ENCODE peak calls at places on chromosomes 4 and X, in ten cellular contexts. X is A549; T is astrocyte; G is neuronal stem cell; R is H1; P is breast epithelium; V is endodermal cell; U is uterus; Q is ovary; F is CD4-positive, alpha-beta T cell. J is an unnamed sample.

GRCh38 chr4:56139241-56139827 is 190.6 kb downstream of the CEP135 start:
- DNase-seq in V (no peak), P (no peak), U (no peak), G (no peak), Q (no peak), R (no peak), T (no peak), X (no peak), F (no peak), J (peak; percentile 26)

GRCh38 chr4:41655177-41655576 is 93.3 kb downstream of the PHOX2B start:
- DNase-seq in U (no peak), F (no peak), P (no peak), X (no peak), G (no peak), V (no peak), T (peak; percentile 64), Q (no peak), R (no peak), J (peak; percentile 39)

GRCh38 chr4:124019749-124020549 is 623.4 kb downstream of the SPRY1 start:
- DNase-seq in P (no peak), X (no peak), Q (no peak), U (no peak), G (no peak), V (no peak), R (no peak), T (no peak), F (no peak), J (no peak)

GRCh38 chr4:7514281-7514680 is 79.6 kb upstream of the PSAPL1 start:
- DNase-seq in X (no peak), F (no peak), T (no peak), G (no peak), V (no peak), Q (no peak), R (no peak), P (no peak), U (no peak), J (no peak)

GRCh38 chrX:64427787-64428186 is 32.5 kb upstream of the MTMR8 start:
- DNase-seq in V (no peak), P (no peak), G (no peak), F (no peak), U (no peak), R (no peak), T (no peak), Q (no peak), X (no peak), J (no peak)

GRCh38 chr4:37754410-37755185 is 68.4 kb upstream of the RELL1 start:
- DNase-seq in V (no peak), F (no peak), G (no peak), X (no peak), U (no peak), P (no peak), R (no peak), Q (no peak), T (no peak), J (no peak)

GRCh38 chr4:101153653-101154052 is 193.7 kb downstream of the PPP3CA start:
- DNase-seq in Q (no peak), T (no peak), U (no peak), G (no peak), P (no peak), X (no peak), F (no peak), V (no peak), R (no peak), J (no peak)

GRCh38 chr4:24730256-24731001 is 64.9 kb upstream of the SOD3 start:
- DNase-seq in U (peak; percentile 52), G (no peak), Q (no peak), X (no peak), R (no peak), P (no peak), T (peak; percentile 64), V (no peak), F (no peak), J (peak; percentile 93)

GRCh38 chr4:112857461-112857860 is 192.0 kb upstream of the ANK2 start:
- DNase-seq in U (no peak), F (no peak), P (no peak), X (peak; percentile 7), V (no peak), R (no peak), Q (no peak), T (peak; percentile 93), G (no peak), J (peak; percentile 94)

GRCh38 chr4:92303621-92304027 is at the start of gene GRID2:
- DNase-seq in P (no peak), X (peak; percentile 1), V (peak; percentile 91), G (peak; percentile 38), R (no peak), Q (peak; percentile 18), T (peak; percentile 6), F (no peak), U (no peak), J (peak; percentile 6)

GRCh38 chr4:119300388-119301131 is 21.4 kb downstream of the FABP2 start:
- DNase-seq in F (peak; percentile 84), V (peak; percentile 98), U (peak; percentile 93), Q (peak; percentile 93), T (peak; percentile 81), P (peak; percentile 96), R (peak; percentile 79), X (peak; percentile 66), G (peak; percentile 76), J (peak; percentile 97)

GRCh38 chr4:156536661-156537060 is 434.9 kb downstream of the PDGFC start:
- DNase-seq in V (no peak), P (peak; percentile 44), Q (no peak), T (peak; percentile 63), F (no peak), U (peak; percentile 19), X (no peak), G (no peak), R (no peak), J (peak; percentile 61)

GRCh38 chrX:107025538-107025937 is 25.5 kb upstream of the MORC4 start:
- DNase-seq in P (no peak), V (no peak), R (no peak), G (peak; percentile 12), F (no peak), X (peak; percentile 25), T (peak; percentile 2), U (no peak), Q (no peak), J (peak; percentile 48)

GRCh38 chrX:13311560-13311959 is 8.3 kb downstream of the ATXN3L start:
- DNase-seq in G (no peak), V (no peak), T (no peak), X (no peak), R (no peak), U (no peak), Q (no peak), F (no peak), P (no peak), J (no peak)
- H3K27ac ChIP-seq in G (no peak overlapping the region), V (no peak overlapping the region), T (no peak overlapping the region), X (no peak overlapping the region), R (no peak overlapping the region), U (no peak overlapping the region), Q (no peak overlapping the region), F (no peak overlapping the region), P (no peak overlapping the region), J (no peak overlapping the region)

DNA sequence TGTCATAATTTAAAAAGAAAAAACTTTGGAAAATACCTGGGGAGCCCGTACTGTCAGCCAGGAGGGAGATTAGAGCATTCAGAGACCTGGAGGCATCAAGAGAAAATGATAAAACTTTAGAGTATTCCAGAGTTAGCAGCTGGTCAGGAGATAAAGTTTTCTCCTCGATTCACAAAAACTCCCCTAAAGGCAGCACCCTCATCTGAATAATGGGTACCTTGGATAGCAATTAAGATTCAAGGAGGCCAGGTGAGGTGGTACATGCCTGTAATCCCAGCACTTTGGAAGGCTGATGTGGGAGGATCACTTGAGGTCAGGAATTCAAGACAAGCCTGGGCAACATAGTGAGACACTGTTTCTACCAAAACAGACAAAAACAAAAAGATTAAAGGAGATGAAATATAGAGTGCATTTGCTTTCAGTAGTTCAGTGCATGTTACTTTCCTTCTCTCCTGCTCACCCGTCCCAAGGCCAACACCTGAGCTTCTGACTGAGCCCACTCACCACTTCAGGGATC is 18.6 kb upstream of the RAB40A start:
- DNase-seq in X (no peak), T (no peak), Q (no peak), P (no peak), G (no peak), R (no peak), V (no peak), F (no peak), U (no peak), J (no peak)
- H3K27ac ChIP-seq in X (no peak overlapping the region), T (no peak overlapping the region), Q (peak overlapping the region; percentile 63), P (peak overlapping the region; percentile 81), G (no peak overlapping the region), R (no peak overlapping the region), V (no peak overlapping the region), F (no peak overlapping the region), U (peak overlapping the region; percentile 97), J (no peak overlapping the region)

DNA sequence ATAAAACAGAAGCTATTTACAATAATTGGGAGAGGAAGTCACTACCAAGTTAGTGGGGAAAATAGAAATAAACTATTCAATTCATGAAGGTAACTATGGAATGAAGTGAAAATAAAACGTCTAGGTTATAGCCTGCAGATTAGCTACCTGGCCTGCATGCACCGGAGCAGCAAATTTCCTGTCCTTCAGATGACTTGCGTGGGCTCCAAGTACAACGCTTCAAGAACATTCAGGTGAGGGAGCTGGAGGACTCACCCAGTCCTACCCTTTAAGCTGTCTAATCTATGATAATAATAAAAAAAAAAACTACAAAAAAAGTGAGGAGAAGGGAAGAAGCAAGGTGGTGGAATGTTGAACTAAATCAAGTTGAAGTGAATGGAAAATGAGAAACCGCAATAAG is 13.2 kb downstream of the C4orf54 start:
- DNase-seq in X (no peak), V (no peak), T (no peak), P (no peak), R (no peak), G (no peak), F (no peak), U (no peak), Q (no peak), J (no peak)
- H3K27ac ChIP-seq in X (no peak overlapping the region), V (peak overlapping the region; percentile 22), T (no peak overlapping the region), P (no peak overlapping the region), R (no peak overlapping the region), G (no peak overlapping the region), F (no peak overlapping the region), U (no peak overlapping the region), Q (no peak overlapping the region), J (no peak overlapping the region)

GRCh38 chr4:2600878-2601277 is 64.4 kb downstream of the FAM193A start:
- DNase-seq in R (no peak), G (no peak), T (no peak), P (no peak), V (no peak), F (no peak), U (peak; percentile 3), X (no peak), Q (no peak), J (no peak)
- H3K27ac ChIP-seq in R (no peak overlapping the region), G (no peak overlapping the region), T (no peak overlapping the region), P (no peak overlapping the region), V (no peak overlapping the region), F (no peak overlapping the region), U (no peak overlapping the region), X (no peak overlapping the region), Q (no peak overlapping the region), J (no peak overlapping the region)

J was measured in GM23248.